ENCODE peak calls at places on chromosomes 11 and 22, in six cellular contexts. Z is sigmoid colon, A is transverse colon, C is HepG2, K is GM12891, H is HCT116. B is an unnamed sample.

GRCh38 chr11:26842458-26842841 is 120.6 kb upstream of the SLC5A12 start:
- DNase-seq in K (no peak), C (no peak), H (no peak), A (no peak), Z (peak; percentile 63), B (no peak)

GRCh38 chr11:27423125-27423524 is 49.5 kb downstream of the LGR4 start:
- DNase-seq in H (no peak), K (no peak), Z (peak; percentile 75), A (peak; percentile 26), C (no peak), B (peak; percentile 43)

GRCh38 chr22:36166518-36167220 is 6.1 kb upstream of the APOL3 start:
- DNase-seq in C (no peak), K (no peak), Z (no peak), A (no peak), H (no peak), B (no peak)

GRCh38 chr11:2091112-2091746 is 48.0 kb downstream of the IGF2 start:
- DNase-seq in H (no peak), A (no peak), C (no peak), Z (peak; percentile 53), K (no peak), B (no peak)

GRCh38 chr22:19798320-19798665 is 37.7 kb downstream of the TBX1 start:
- DNase-seq in Z (no peak), A (no peak), H (no peak), C (no peak), K (no peak), B (no peak)

GRCh38 chr22:48942698-48943566 is 884.7 kb downstream of the BRD1 start:
- DNase-seq in Z (peak; percentile 24), K (no peak), C (no peak), A (peak; percentile 2), H (no peak), B (no peak)

GRCh38 chr11:70024773-70025045 is 53.4 kb upstream of the ANO1 start:
- DNase-seq in A (no peak), H (no peak), C (no peak), K (no peak), Z (no peak), B (no peak)

GRCh38 chr22:38867124-38867455 is 4.9 kb downstream of the CBX6 start:
- DNase-seq in H (no peak), A (no peak), C (no peak), Z (no peak), K (no peak), B (no peak)

GRCh38 chr11:27582686-27583085 is 76.1 kb upstream of the LIN7C start:
- DNase-seq in Z (no peak), H (no peak), C (no peak), A (no peak), K (no peak), B (no peak)

GRCh38 chr11:130763087-130763980 is 152.9 kb downstream of the SNX19 start:
- DNase-seq in K (no peak), C (no peak), H (no peak), A (no peak), Z (no peak), B (no peak)

GRCh38 chr11:72237112-72237931 is 6.7 kb downstream of the PHOX2A start:
- DNase-seq in A (no peak), C (no peak), K (no peak), H (no peak), Z (peak; percentile 63), B (no peak)

GRCh38 chr22:25069426-25069757 is 116.9 kb downstream of the KIAA1671 start:
- DNase-seq in H (no peak), A (no peak), Z (no peak), K (no peak), C (no peak), B (no peak)

GRCh38 chr11:112185883-112186282 is 10.6 kb downstream of the BCO2 start:
- DNase-seq in A (no peak), H (no peak), Z (no peak), C (no peak), K (no peak), B (no peak)

DNA sequence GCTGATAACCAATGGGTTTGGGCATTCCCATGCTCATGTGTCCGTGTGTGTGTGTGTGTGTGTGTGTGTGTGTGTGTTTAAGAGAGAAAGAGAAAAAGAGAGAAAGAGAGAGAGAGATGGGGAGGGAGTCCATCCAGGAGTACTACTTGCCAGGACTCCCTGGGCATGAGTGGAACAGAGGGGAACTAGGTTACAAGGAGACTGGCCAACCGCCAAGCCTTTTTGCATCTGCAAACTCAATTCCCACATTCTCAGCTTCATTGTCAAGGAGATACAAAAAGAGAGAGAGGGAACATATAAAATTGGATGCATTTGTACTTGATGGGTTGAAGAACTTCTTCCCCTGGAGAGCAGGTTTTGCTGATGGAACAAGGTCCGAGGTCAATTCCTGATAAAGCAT is 203.9 kb upstream of the TBCEL start:
- DNase-seq in C (no peak), K (no peak), Z (no peak), H (no peak), A (no peak), B (no peak)
- TF ChIP-seq POLR2AphosphoS5 in C (no peak), K (no peak), Z (no peak), H (no peak), A (no peak), B (no peak)

GRCh38 chr11:67267188-67268035 is 1.1 kb downstream of the GRK2 start:
- DNase-seq in Z (peak; percentile 75), A (peak; percentile 87), H (no peak), C (peak; percentile 61), K (no peak), B (no peak)
- TF ChIP-seq POLR2AphosphoS5 in Z (no peak), A (peak; percentile 91), H (no peak), C (peak; percentile 41), K (no peak), B (no peak)

DNA sequence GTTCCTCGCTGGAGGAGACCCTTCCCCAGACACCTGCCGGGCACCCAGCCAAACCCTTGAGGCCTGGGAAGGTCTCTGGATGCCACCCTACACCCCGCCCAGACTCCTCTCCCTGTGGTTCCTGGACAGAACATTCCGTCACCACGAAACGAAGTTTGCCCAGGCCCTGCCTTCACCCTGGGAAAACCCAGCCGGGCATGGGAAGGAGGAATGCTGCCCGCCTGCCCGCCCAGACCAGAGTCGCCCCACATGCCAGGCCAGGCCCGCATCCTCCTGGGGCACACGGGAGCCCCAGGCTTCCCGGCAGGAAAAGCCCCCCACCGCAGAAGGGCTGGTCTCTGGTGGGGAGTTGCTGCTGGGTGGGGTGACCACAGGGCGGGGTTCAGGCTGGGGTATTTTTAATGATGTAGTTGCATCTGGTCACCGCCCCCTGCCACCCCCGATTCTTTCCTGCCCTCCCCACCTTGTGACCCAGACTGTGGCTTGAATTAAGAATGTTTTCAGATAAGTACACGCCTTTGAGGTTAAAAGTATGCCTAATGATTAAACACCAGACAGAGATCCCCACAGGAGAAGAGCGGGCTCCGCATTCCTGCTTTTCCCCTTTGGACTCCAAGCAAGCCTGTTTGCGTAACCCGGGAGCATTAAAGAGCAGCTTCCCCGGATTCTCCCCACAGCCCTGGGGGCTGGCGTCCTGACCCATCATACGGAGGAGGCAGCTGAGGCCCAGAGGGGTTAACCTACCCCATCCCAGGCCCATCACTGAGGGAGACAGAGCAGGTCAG is 44.6 kb upstream of the PPARA start:
- DNase-seq in A (peak; percentile 69), H (no peak), Z (peak; percentile 86), C (peak; percentile 87), K (no peak), B (no peak)
- TF ChIP-seq POLR2AphosphoS5 in A (no peak), H (no peak), Z (no peak), C (peak; percentile 53), K (no peak), B (no peak)

DNA sequence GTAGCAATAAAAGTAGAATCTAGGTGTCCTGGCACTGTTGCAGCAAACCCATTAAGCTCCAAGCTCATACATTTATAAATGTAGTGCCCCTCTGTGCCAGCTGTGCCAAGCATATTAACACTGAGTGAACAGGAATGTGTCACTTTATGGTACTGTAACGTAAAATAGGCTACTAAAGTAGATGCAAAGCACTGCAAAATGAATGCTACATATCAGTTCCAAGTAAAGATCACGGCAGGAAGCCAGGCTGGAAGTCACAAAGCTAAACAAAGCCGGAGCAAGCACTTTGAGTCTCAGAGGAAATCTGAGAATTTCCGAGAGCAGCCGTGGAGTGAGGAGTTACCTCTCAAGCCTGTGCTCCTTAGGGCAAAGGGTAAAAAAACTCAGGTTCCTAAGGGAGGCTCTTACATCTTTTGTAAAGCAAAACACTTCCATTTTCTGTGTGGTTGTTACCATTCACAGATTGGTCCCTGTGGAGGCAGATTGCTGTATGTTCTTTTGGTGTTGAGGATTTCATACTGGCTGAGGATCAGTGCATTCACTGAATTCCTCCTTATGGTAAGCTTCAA is 85.7 kb downstream of the WNT11 start:
- DNase-seq in A (peak; percentile 26), K (no peak), Z (no peak), C (no peak), H (no peak), B (peak; percentile 75)
- TF ChIP-seq POLR2AphosphoS5 in A (no peak), K (no peak), Z (no peak), C (no peak), H (no peak), B (no peak)